ENCODE peak calls at places on chromosome 7, in nine cellular contexts. I is HTR-8/SVneo, K is GM13976, V is trophoblast cell, X is omental fat pad, R is NCI-H526 treated with DMSO at 0.1 percent for 48 hours, D is occipital lobe, P is NAMALWA, Q is nephron progenitor cell. A is an unnamed sample.

GRCh38 chr7:150863946-150864345 is 11.6 kb downstream of the AOC1 start:
- DNase-seq in X (no peak), K (no peak), I (no peak), V (no peak), D (no peak), P (no peak), R (no peak), Q (no peak), A (no peak)

GRCh38 chr7:78178319-78178718 is 379.7 kb downstream of the PHTF2 start:
- DNase-seq in D (no peak), X (no peak), V (no peak), Q (no peak), K (no peak), R (no peak), P (no peak), I (no peak), A (no peak)

GRCh38 chr7:129781856-129782256 is 170.3 kb downstream of the NRF1 start:
- DNase-seq in Q (peak), I (no peak), K (no peak), X (no peak), P (no peak), D (no peak), V (no peak), R (peak), A (no peak)

GRCh38 chr7:106029941-106030340 is 66.9 kb downstream of the CDHR3 start:
- DNase-seq in D (no peak), K (no peak), V (no peak), P (no peak), I (no peak), R (no peak), Q (no peak), X (no peak), A (no peak)

GRCh38 chr7:111718886-111719285 is 156.6 kb upstream of the IMMP2L start:
- DNase-seq in I (no peak), K (no peak), X (no peak), D (no peak), V (no peak), Q (no peak), R (no peak), P (no peak), A (no peak)

GRCh38 chr7:28479507-28479947 is 67.2 kb downstream of the CREB5 start:
- DNase-seq in K (peak), V (no peak), R (no peak), Q (no peak), P (peak), D (no peak), I (no peak), X (no peak), A (no peak)

GRCh38 chr7:101535333-101535732 is 93.8 kb downstream of the MYL10 start:
- DNase-seq in P (no peak), I (no peak), R (no peak), Q (no peak), D (no peak), K (no peak), V (no peak), X (no peak), A (peak)

GRCh38 chr7:127618042-127618441 is at the start of gene PAX4:
- DNase-seq in V (no peak), Q (no peak), I (no peak), R (no peak), D (no peak), K (no peak), P (no peak), X (no peak), A (no peak)

GRCh38 chr7:90192876-90193765 is 18.4 kb upstream of the STEAP2 start:
- DNase-seq in P (no peak), D (no peak), X (no peak), K (no peak), V (peak), R (no peak), I (no peak), Q (no peak), A (no peak)

GRCh38 chr7:26390016-26390415 is 98.4 kb downstream of the SNX10 start:
- DNase-seq in P (no peak), V (no peak), K (no peak), R (no peak), I (no peak), D (no peak), X (no peak), Q (no peak), A (peak)

GRCh38 chr7:74572301-74573090 is 85.0 kb upstream of the GTF2I start:
- DNase-seq in P (no peak), K (no peak), Q (no peak), I (no peak), D (no peak), X (no peak), V (no peak), R (no peak), A (no peak)

GRCh38 chr7:133070562-133070961 is 11.3 kb downstream of the CHCHD3 start:
- DNase-seq in D (no peak), R (no peak), Q (no peak), P (no peak), I (no peak), K (no peak), V (no peak), X (no peak), A (no peak)

GRCh38 chr7:19754521-19755116 is 18.8 kb downstream of the TMEM196 start:
- DNase-seq in D (no peak), K (peak), Q (no peak), R (peak), X (no peak), I (no peak), P (peak), V (peak), A (peak)

GRCh38 chr7:42456267-42456666 is 219.3 kb upstream of the GLI3 start:
- DNase-seq in Q (peak), D (no peak), R (no peak), K (no peak), X (no peak), I (no peak), P (no peak), V (no peak), A (no peak)

GRCh38 chr7:28093617-28094232 is 86.9 kb downstream of the JAZF1 start:
- DNase-seq in K (peak), R (peak), X (peak), Q (peak), I (peak), D (peak), V (peak), P (peak), A (peak)

GRCh38 chr7:1555813-1556540 is at the start of gene TMEM184A:
- DNase-seq in X (no peak), P (peak), R (peak), I (peak), D (no peak), K (peak), V (peak), Q (no peak), A (peak)

GRCh38 chr7:137689761-137690160 is 157.0 kb downstream of the DGKI start:
- DNase-seq in X (no peak), V (no peak), R (no peak), I (no peak), D (no peak), Q (no peak), P (no peak), K (no peak), A (no peak)

GRCh38 chr7:151696738-151697514 is 177.2 kb upstream of the RHEB start:
- DNase-seq in R (peak), V (peak), D (no peak), P (no peak), K (no peak), I (no peak), X (no peak), Q (no peak), A (peak)

GRCh38 chr7:29854257-29854938 is 48.1 kb downstream of the WIPF3 start:
- DNase-seq in K (no peak), R (no peak), P (no peak), X (no peak), Q (no peak), V (no peak), D (no peak), I (no peak), A (no peak)

GRCh38 chr7:51139796-51140195 is 176.8 kb downstream of the COBL start:
- DNase-seq in I (no peak), P (no peak), V (no peak), Q (no peak), R (no peak), D (no peak), K (no peak), X (no peak), A (no peak)

GRCh38 chr7:141001122-141001521 is 13.6 kb downstream of the MRPS33 start:
- DNase-seq in I (no peak), R (no peak), P (no peak), K (no peak), Q (no peak), V (no peak), X (no peak), D (no peak), A (peak)

GRCh38 chr7:122303522-122303970 is 1.0 kb downstream of the FEZF1 start:
- DNase-seq in K (no peak), R (no peak), D (no peak), X (no peak), Q (no peak), I (no peak), V (no peak), P (no peak), A (no peak)

GRCh38 chr7:130490287-130490686 is 1.6 kb upstream of the MEST start:
- DNase-seq in R (no peak), P (no peak), D (no peak), V (no peak), I (no peak), Q (peak), K (peak), X (no peak), A (no peak)

GRCh38 chr7:1359681-1360485 is 99.4 kb downstream of the MICALL2 start:
- DNase-seq in V (no peak), I (no peak), X (no peak), Q (no peak), R (no peak), D (no peak), K (no peak), P (no peak), A (no peak)

GRCh38 chr7:30920021-30920583 is 8.4 kb downstream of the AQP1 start:
- DNase-seq in Q (peak), I (no peak), D (no peak), V (no peak), K (no peak), P (no peak), R (no peak), X (no peak), A (no peak)

GRCh38 chr7:71504697-71505441 is 372.9 kb downstream of the GALNT17 start:
- DNase-seq in I (no peak), P (no peak), K (no peak), D (no peak), R (no peak), Q (no peak), X (no peak), V (no peak), A (no peak)

GRCh38 chr7:117654780-117655179 is 175.0 kb downstream of the CFTR start:
- DNase-seq in Q (no peak), P (no peak), X (no peak), R (no peak), D (no peak), I (no peak), K (no peak), V (no peak), A (no peak)

A was measured in RCC 7860.